ENCODE peak calls at places on chromosomes 5 and 9, in seven cellular contexts. One of them, this sample, is unnamed.

GRCh38 chr5:40655138-40655537 is 24.6 kb upstream of the PTGER4 start:
- DNase-seq in CD4-positive, alpha-beta T cell: no peak
- DNase-seq in Peyer's patch: no peak
- DNase-seq in SJSA1: no peak
- DNase-seq in SK-N-SH: no peak
- DNase-seq in cardiac muscle cell: no peak
- DNase-seq in adipocyte: no peak
- DNase-seq in this sample: no peak

GRCh38 chr5:14672508-14673394 is 8.2 kb downstream of the OTULIN start:
- DNase-seq in CD4-positive, alpha-beta T cell: no peak
- DNase-seq in Peyer's patch: no peak
- DNase-seq in SJSA1: no peak
- DNase-seq in SK-N-SH: no peak
- DNase-seq in cardiac muscle cell: no peak
- DNase-seq in adipocyte: no peak
- DNase-seq in this sample: no peak

GRCh38 chr9:28810375-28811075 is 1237.2 kb upstream of the C9orf72 start:
- DNase-seq in CD4-positive, alpha-beta T cell: no peak
- DNase-seq in Peyer's patch: no peak
- DNase-seq in SJSA1: no peak
- DNase-seq in SK-N-SH: no peak
- DNase-seq in cardiac muscle cell: no peak
- DNase-seq in adipocyte: no peak
- DNase-seq in this sample: peak; percentile 82

GRCh38 chr5:3386676-3387075 is 209.0 kb upstream of the IRX1 start:
- DNase-seq in CD4-positive, alpha-beta T cell: no peak
- DNase-seq in Peyer's patch: no peak
- DNase-seq in SJSA1: no peak
- DNase-seq in SK-N-SH: no peak
- DNase-seq in cardiac muscle cell: no peak
- DNase-seq in adipocyte: no peak
- DNase-seq in this sample: no peak

GRCh38 chr9:121650220-121651013 is 1.0 kb upstream of the DAB2IP start:
- DNase-seq in CD4-positive, alpha-beta T cell: no peak
- DNase-seq in Peyer's patch: no peak
- DNase-seq in SJSA1: no peak
- DNase-seq in SK-N-SH: peak; percentile 91
- DNase-seq in cardiac muscle cell: peak; percentile 96
- DNase-seq in adipocyte: peak; percentile 76
- DNase-seq in this sample: peak; percentile 93

GRCh38 chr9:100619194-100619593 is 41.3 kb downstream of the CAVIN4 start:
- DNase-seq in CD4-positive, alpha-beta T cell: no peak
- DNase-seq in Peyer's patch: no peak
- DNase-seq in SJSA1: no peak
- DNase-seq in SK-N-SH: no peak
- DNase-seq in cardiac muscle cell: no peak
- DNase-seq in adipocyte: no peak
- DNase-seq in this sample: no peak

GRCh38 chr9:86405086-86405491 is 50.9 kb upstream of the TUT7 start:
- DNase-seq in CD4-positive, alpha-beta T cell: no peak
- DNase-seq in Peyer's patch: no peak
- DNase-seq in SJSA1: no peak
- DNase-seq in SK-N-SH: no peak
- DNase-seq in cardiac muscle cell: no peak
- DNase-seq in adipocyte: peak; percentile 23
- DNase-seq in this sample: no peak

GRCh38 chr5:16916262-16916878 is 19.7 kb downstream of the MYO10 start:
- DNase-seq in CD4-positive, alpha-beta T cell: no peak
- DNase-seq in Peyer's patch: no peak
- DNase-seq in SJSA1: peak; percentile 67
- DNase-seq in SK-N-SH: no peak
- DNase-seq in cardiac muscle cell: no peak
- DNase-seq in adipocyte: peak; percentile 92
- DNase-seq in this sample: peak; percentile 87

GRCh38 chr5:36181709-36182262 is 29.9 kb downstream of the SKP2 start:
- DNase-seq in CD4-positive, alpha-beta T cell: no peak
- DNase-seq in Peyer's patch: no peak
- DNase-seq in SJSA1: no peak
- DNase-seq in SK-N-SH: no peak
- DNase-seq in cardiac muscle cell: no peak
- DNase-seq in adipocyte: no peak
- DNase-seq in this sample: no peak

GRCh38 chr9:114310471-114311450 is 12.1 kb upstream of the ORM1 start:
- DNase-seq in CD4-positive, alpha-beta T cell: no peak
- DNase-seq in Peyer's patch: peak; percentile 14
- DNase-seq in SJSA1: no peak
- DNase-seq in SK-N-SH: no peak
- DNase-seq in cardiac muscle cell: no peak
- DNase-seq in adipocyte: no peak
- DNase-seq in this sample: no peak

GRCh38 chr9:26462213-26462612 is 430.4 kb downstream of the CAAP1 start:
- DNase-seq in CD4-positive, alpha-beta T cell: no peak
- DNase-seq in Peyer's patch: no peak
- DNase-seq in SJSA1: no peak
- DNase-seq in SK-N-SH: no peak
- DNase-seq in cardiac muscle cell: peak; percentile 55
- DNase-seq in adipocyte: peak; percentile 21
- DNase-seq in this sample: peak; percentile 0

GRCh38 chr9:22159590-22159989 is 150.5 kb upstream of the CDKN2B start:
- DNase-seq in CD4-positive, alpha-beta T cell: no peak
- DNase-seq in Peyer's patch: no peak
- DNase-seq in SJSA1: no peak
- DNase-seq in SK-N-SH: no peak
- DNase-seq in cardiac muscle cell: no peak
- DNase-seq in adipocyte: no peak
- DNase-seq in this sample: no peak

GRCh38 chr5:142262683-142263082 is 62.1 kb downstream of the SPRY4 start:
- DNase-seq in CD4-positive, alpha-beta T cell: no peak
- DNase-seq in Peyer's patch: no peak
- DNase-seq in SJSA1: no peak
- DNase-seq in SK-N-SH: no peak
- DNase-seq in cardiac muscle cell: no peak
- DNase-seq in adipocyte: no peak
- DNase-seq in this sample: no peak

GRCh38 chr5:150604894-150605440 is 35.5 kb upstream of the SYNPO start:
- DNase-seq in CD4-positive, alpha-beta T cell: no peak
- DNase-seq in Peyer's patch: no peak
- DNase-seq in SJSA1: no peak
- DNase-seq in SK-N-SH: no peak
- DNase-seq in cardiac muscle cell: no peak
- DNase-seq in adipocyte: no peak
- DNase-seq in this sample: no peak

GRCh38 chr5:143231426-143231825 is 172.1 kb downstream of the NR3C1 start:
- DNase-seq in CD4-positive, alpha-beta T cell: no peak
- DNase-seq in Peyer's patch: no peak
- DNase-seq in SJSA1: no peak
- DNase-seq in SK-N-SH: no peak
- DNase-seq in cardiac muscle cell: no peak
- DNase-seq in adipocyte: no peak
- DNase-seq in this sample: no peak

GRCh38 chr9:137960496-137960895 is 82.9 kb downstream of the CACNA1B start:
- DNase-seq in CD4-positive, alpha-beta T cell: no peak
- DNase-seq in Peyer's patch: no peak
- DNase-seq in SJSA1: no peak
- DNase-seq in SK-N-SH: no peak
- DNase-seq in cardiac muscle cell: peak; percentile 30
- DNase-seq in adipocyte: no peak
- DNase-seq in this sample: no peak

GRCh38 chr5:174444791-174445190 is 279.6 kb upstream of the MSX2 start:
- DNase-seq in CD4-positive, alpha-beta T cell: no peak
- DNase-seq in Peyer's patch: no peak
- DNase-seq in SJSA1: no peak
- DNase-seq in SK-N-SH: no peak
- DNase-seq in cardiac muscle cell: no peak
- DNase-seq in adipocyte: no peak
- DNase-seq in this sample: no peak

GRCh38 chr5:145858929-145859328 is 13.9 kb downstream of the GRXCR2 start:
- DNase-seq in CD4-positive, alpha-beta T cell: no peak
- DNase-seq in Peyer's patch: no peak
- DNase-seq in SJSA1: no peak
- DNase-seq in SK-N-SH: no peak
- DNase-seq in cardiac muscle cell: no peak
- DNase-seq in adipocyte: peak; percentile 10
- DNase-seq in this sample: no peak

GRCh38 chr5:172707285-172708182 is 63.5 kb downstream of the DUSP1 start:
- DNase-seq in CD4-positive, alpha-beta T cell: no peak
- DNase-seq in Peyer's patch: no peak
- DNase-seq in SJSA1: peak; percentile 86
- DNase-seq in SK-N-SH: peak; percentile 79
- DNase-seq in cardiac muscle cell: peak; percentile 73
- DNase-seq in adipocyte: peak; percentile 83
- DNase-seq in this sample: peak; percentile 78

GRCh38 chr5:123511648-123512605 is at the start of gene CSNK1G3:
- DNase-seq in CD4-positive, alpha-beta T cell: peak; percentile 85
- DNase-seq in Peyer's patch: peak; percentile 94
- DNase-seq in SJSA1: peak; percentile 98
- DNase-seq in SK-N-SH: peak; percentile 91
- DNase-seq in cardiac muscle cell: peak; percentile 97
- DNase-seq in adipocyte: peak; percentile 99
- DNase-seq in this sample: peak; percentile 98

GRCh38 chr9:114412057-114412683 is 24.4 kb upstream of the AKNA start:
- DNase-seq in CD4-positive, alpha-beta T cell: no peak
- DNase-seq in Peyer's patch: no peak
- DNase-seq in SJSA1: no peak
- DNase-seq in SK-N-SH: no peak
- DNase-seq in cardiac muscle cell: peak; percentile 33
- DNase-seq in adipocyte: no peak
- DNase-seq in this sample: no peak

GRCh38 chr9:128323192-128323730 is 622 bp downstream of the COQ4 start:
- DNase-seq in CD4-positive, alpha-beta T cell: no peak
- DNase-seq in Peyer's patch: no peak
- DNase-seq in SJSA1: no peak
- DNase-seq in SK-N-SH: no peak
- DNase-seq in cardiac muscle cell: no peak
- DNase-seq in adipocyte: peak; percentile 55
- DNase-seq in this sample: no peak

GRCh38 chr9:21414220-21414940 is 5.5 kb downstream of the IFNA8 start:
- DNase-seq in CD4-positive, alpha-beta T cell: no peak
- DNase-seq in Peyer's patch: no peak
- DNase-seq in SJSA1: no peak
- DNase-seq in SK-N-SH: no peak
- DNase-seq in cardiac muscle cell: no peak
- DNase-seq in adipocyte: no peak
- DNase-seq in this sample: no peak

GRCh38 chr5:18772475-18772874 is 1138.2 kb downstream of the TAF11L14 start:
- DNase-seq in CD4-positive, alpha-beta T cell: no peak
- DNase-seq in Peyer's patch: no peak
- DNase-seq in SJSA1: no peak
- DNase-seq in SK-N-SH: no peak
- DNase-seq in cardiac muscle cell: peak; percentile 39
- DNase-seq in adipocyte: peak; percentile 42
- DNase-seq in this sample: no peak

GRCh38 chr5:122403965-122404364 is 91.9 kb downstream of the SNCAIP start:
- DNase-seq in CD4-positive, alpha-beta T cell: no peak
- DNase-seq in Peyer's patch: no peak
- DNase-seq in SJSA1: no peak
- DNase-seq in SK-N-SH: no peak
- DNase-seq in cardiac muscle cell: no peak
- DNase-seq in adipocyte: no peak
- DNase-seq in this sample: no peak
- H3K27me3 ChIP-seq in CD4-positive, alpha-beta T cell: no peaks in the 10 kb centered on the region
- H3K27me3 ChIP-seq in Peyer's patch: no peaks in the 10 kb centered on the region
- H3K27me3 ChIP-seq in SJSA1: no peaks in the 10 kb centered on the region
- H3K27me3 ChIP-seq in SK-N-SH: no peaks in the 10 kb centered on the region
- H3K27me3 ChIP-seq in cardiac muscle cell: no peaks in the 10 kb centered on the region
- H3K27me3 ChIP-seq in adipocyte: no peaks in the 10 kb centered on the region
- H3K27me3 ChIP-seq in this sample: no peaks in the 10 kb centered on the region

GRCh38 chr5:113152053-113152452 is 175.5 kb downstream of the DCP2 start:
- DNase-seq in CD4-positive, alpha-beta T cell: no peak
- DNase-seq in Peyer's patch: no peak
- DNase-seq in SJSA1: no peak
- DNase-seq in SK-N-SH: no peak
- DNase-seq in cardiac muscle cell: no peak
- DNase-seq in adipocyte: no peak
- DNase-seq in this sample: no peak

GRCh38 chr5:113151641-113152040 is 175.0 kb downstream of the DCP2 start:
- DNase-seq in CD4-positive, alpha-beta T cell: no peak
- DNase-seq in Peyer's patch: no peak
- DNase-seq in SJSA1: no peak
- DNase-seq in SK-N-SH: no peak
- DNase-seq in cardiac muscle cell: no peak
- DNase-seq in adipocyte: no peak
- DNase-seq in this sample: no peak

GRCh38 chr5:113150821-113151220 is 174.2 kb downstream of the DCP2 start:
- DNase-seq in CD4-positive, alpha-beta T cell: no peak
- DNase-seq in Peyer's patch: no peak
- DNase-seq in SJSA1: peak; percentile 87
- DNase-seq in SK-N-SH: no peak
- DNase-seq in cardiac muscle cell: no peak
- DNase-seq in adipocyte: no peak
- DNase-seq in this sample: no peak

GRCh38 chr5:113156271-113156878 is 179.8 kb downstream of the DCP2 start:
- DNase-seq in CD4-positive, alpha-beta T cell: no peak
- DNase-seq in Peyer's patch: no peak
- DNase-seq in SJSA1: no peak
- DNase-seq in SK-N-SH: no peak
- DNase-seq in cardiac muscle cell: no peak
- DNase-seq in adipocyte: no peak
- DNase-seq in this sample: no peak

GRCh38 chr5:113153512-113154097 is 177.0 kb downstream of the DCP2 start:
- DNase-seq in CD4-positive, alpha-beta T cell: no peak
- DNase-seq in Peyer's patch: no peak
- DNase-seq in SJSA1: no peak
- DNase-seq in SK-N-SH: no peak
- DNase-seq in cardiac muscle cell: no peak
- DNase-seq in adipocyte: peak; percentile 33
- DNase-seq in this sample: no peak
- H3K27me3 ChIP-seq in CD4-positive, alpha-beta T cell: no peaks in the 10 kb centered on the region
- H3K27me3 ChIP-seq in Peyer's patch: no peaks in the 10 kb centered on the region
- H3K27me3 ChIP-seq in SJSA1: no peaks in the 10 kb centered on the region
- H3K27me3 ChIP-seq in SK-N-SH: no peaks in the 10 kb centered on the region
- H3K27me3 ChIP-seq in cardiac muscle cell: no peaks in the 10 kb centered on the region
- H3K27me3 ChIP-seq in adipocyte: no peaks in the 10 kb centered on the region
- H3K27me3 ChIP-seq in this sample: no peaks in the 10 kb centered on the region

GRCh38 chr9:134177624-134178393 is 13.4 kb upstream of the RNU6ATAC start:
- DNase-seq in CD4-positive, alpha-beta T cell: no peak
- DNase-seq in Peyer's patch: no peak
- DNase-seq in SJSA1: no peak
- DNase-seq in SK-N-SH: peak; percentile 32
- DNase-seq in cardiac muscle cell: no peak
- DNase-seq in adipocyte: no peak
- DNase-seq in this sample: no peak
- H3K27me3 ChIP-seq in CD4-positive, alpha-beta T cell: peaks cover 9% of the 10 kb centered on the region
- H3K27me3 ChIP-seq in Peyer's patch: peaks cover 11% of the 10 kb centered on the region
- H3K27me3 ChIP-seq in SJSA1: peaks cover 16% of the 10 kb centered on the region
- H3K27me3 ChIP-seq in SK-N-SH: peaks cover 7% of the 10 kb centered on the region
- H3K27me3 ChIP-seq in cardiac muscle cell: no peaks in the 10 kb centered on the region
- H3K27me3 ChIP-seq in adipocyte: peaks cover 17% of the 10 kb centered on the region
- H3K27me3 ChIP-seq in this sample: no peaks in the 10 kb centered on the region

DNA sequence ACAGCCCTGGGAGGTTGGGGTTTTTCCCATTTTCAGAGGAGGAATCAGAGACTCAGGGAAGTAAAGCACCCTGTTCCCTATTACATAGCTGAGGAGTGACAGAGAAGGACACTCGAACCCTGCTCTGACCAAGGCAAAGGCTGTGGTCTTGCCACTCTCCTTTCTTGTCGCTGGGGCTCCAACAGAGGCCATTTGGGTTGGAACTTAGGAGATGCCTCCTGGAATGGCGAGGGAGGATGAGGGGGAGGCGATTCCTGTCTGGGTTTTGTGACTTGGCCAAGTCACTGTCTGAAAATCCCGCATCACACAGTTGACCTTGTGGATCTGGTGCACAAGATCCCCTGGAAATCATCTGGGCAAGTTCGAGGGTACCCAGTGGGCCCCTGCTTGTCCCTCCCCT is 64.0 kb upstream of the HAND1 start:
- DNase-seq in CD4-positive, alpha-beta T cell: no peak
- DNase-seq in Peyer's patch: no peak
- DNase-seq in SJSA1: no peak
- DNase-seq in SK-N-SH: no peak
- DNase-seq in cardiac muscle cell: no peak
- DNase-seq in adipocyte: no peak
- DNase-seq in this sample: no peak
- H3K27me3 ChIP-seq in CD4-positive, alpha-beta T cell: peaks cover 6% of the 10 kb centered on the region
- H3K27me3 ChIP-seq in Peyer's patch: no peaks in the 10 kb centered on the region
- H3K27me3 ChIP-seq in SJSA1: peaks cover 67% of the 10 kb centered on the region
- H3K27me3 ChIP-seq in SK-N-SH: peaks cover 8% of the 10 kb centered on the region
- H3K27me3 ChIP-seq in cardiac muscle cell: peaks cover 5% of the 10 kb centered on the region
- H3K27me3 ChIP-seq in adipocyte: peaks cover 62% of the 10 kb centered on the region
- H3K27me3 ChIP-seq in this sample: no peaks in the 10 kb centered on the region